ENCODE peak calls at places on chromosomes 4 and X, in eight cellular contexts. F, Z, Y, P, E, N, B and Q are unnamed samples.

GRCh38 chr4:1233641-1234277 is 15.2 kb downstream of the CTBP1 start:
- DNase-seq in P (no peak), F (no peak), N (no peak), Z (no peak), B (no peak), Y (no peak), E (no peak), Q (no peak)

GRCh38 chr4:163736876-163737275 is 242.4 kb downstream of the TMA16 start:
- DNase-seq in F (no peak), Z (no peak), N (no peak), Y (no peak), B (no peak), P (no peak), E (no peak), Q (no peak)

GRCh38 chrX:153245288-153245731 is 66.2 kb downstream of the MAGEA1 start:
- DNase-seq in F (no peak), N (no peak), Y (peak; percentile 22), E (peak; percentile 1), B (no peak), Z (no peak), P (peak; percentile 13), Q (no peak)

GRCh38 chr4:88659061-88659889 is 38.4 kb downstream of the NAP1L5 start:
- DNase-seq in Z (no peak), Y (peak; percentile 67), N (peak; percentile 72), P (peak; percentile 13), F (peak; percentile 64), E (peak; percentile 67), B (no peak), Q (peak; percentile 44)

GRCh38 chrX:116181300-116181699 is 10.8 kb downstream of the AGTR2 start:
- DNase-seq in E (no peak), Y (no peak), N (no peak), Z (no peak), F (no peak), P (no peak), B (no peak), Q (no peak)

GRCh38 chr4:168612435-168613139 is 115.7 kb downstream of the PALLD start:
- DNase-seq in Z (no peak), P (no peak), Y (peak; percentile 71), B (no peak), F (no peak), N (peak; percentile 57), E (peak; percentile 38), Q (no peak)

GRCh38 chr4:2393353-2394270 is 24.8 kb downstream of the ZFYVE28 start:
- DNase-seq in Y (no peak), N (no peak), P (peak; percentile 73), B (no peak), Z (no peak), F (peak; percentile 49), E (no peak), Q (no peak)

GRCh38 chr4:120557372-120557771 is 365.2 kb downstream of the PRDM5 start:
- DNase-seq in B (no peak), Z (no peak), E (no peak), Y (no peak), P (no peak), F (no peak), N (peak; percentile 38), Q (no peak)

GRCh38 chr4:95450294-95450693 is 98.5 kb downstream of the UNC5C start:
- DNase-seq in P (no peak), F (no peak), Z (no peak), E (no peak), B (no peak), Y (no peak), N (no peak), Q (no peak)

GRCh38 chr4:169975131-169975836 is 50.9 kb downstream of the MFAP3L start:
- DNase-seq in Y (no peak), N (no peak), F (no peak), P (no peak), Z (no peak), E (no peak), B (no peak), Q (no peak)
- H3K4me3 ChIP-seq in Y (no peak overlapping the region), N (no peak overlapping the region), F (no peak overlapping the region), P (no peak overlapping the region), Z (no peak overlapping the region), E (no peak overlapping the region), B (no peak overlapping the region), Q (no peak overlapping the region)

DNA sequence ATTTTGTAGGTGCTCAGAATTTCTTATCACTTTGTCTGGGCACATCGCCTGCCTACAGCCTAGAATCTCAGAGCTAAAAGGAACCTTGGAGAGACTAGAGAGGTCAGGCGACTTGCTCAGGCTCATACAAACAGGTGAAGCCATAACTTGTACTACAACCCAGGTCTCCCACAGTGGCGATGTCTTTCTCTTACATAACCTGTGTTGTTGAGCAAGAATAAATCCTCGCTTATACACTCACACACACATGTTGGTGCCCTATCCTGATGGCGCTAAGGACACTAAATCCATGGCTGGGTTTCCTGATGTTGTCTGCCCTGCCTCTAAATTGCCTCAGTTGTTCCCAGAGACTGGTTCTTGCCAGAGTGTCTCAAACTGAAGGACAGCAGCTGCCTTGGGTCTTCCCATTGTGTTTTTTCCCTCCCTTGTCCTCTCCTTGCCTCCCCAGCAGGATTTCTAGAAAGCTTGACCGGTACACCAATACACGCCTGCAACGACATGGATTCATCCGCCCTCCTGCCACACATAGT is 1.6 kb downstream of the TSC22D3 start:
- DNase-seq in E (no peak), N (no peak), Y (no peak), Z (no peak), P (no peak), F (no peak), B (no peak), Q (no peak)
- H3K27ac ChIP-seq in E (no peak overlapping the region), N (no peak overlapping the region), Y (no peak overlapping the region), Z (no peak overlapping the region), P (no peak overlapping the region), F (peak overlapping the region; percentile 85), B (no peak overlapping the region), Q (no peak overlapping the region)

GRCh38 chr4:7041246-7041645 is 1.9 kb upstream of the TADA2B start:
- DNase-seq in Z (no peak), P (no peak), N (no peak), E (no peak), F (no peak), B (no peak), Y (no peak), Q (no peak)
- H3K4me3 ChIP-seq in Z (no peak overlapping the region), P (no peak overlapping the region), N (no peak overlapping the region), E (no peak overlapping the region), F (no peak overlapping the region), B (peak overlapping the region; percentile 92), Y (no peak overlapping the region), Q (no peak overlapping the region)

GRCh38 chr4:99436976-99437655 is 2.0 kb upstream of the ADH7 start:
- DNase-seq in F (no peak), Y (no peak), P (no peak), E (no peak), Z (no peak), N (no peak), B (no peak), Q (no peak)
- H3K27ac ChIP-seq in F (no peak overlapping the region), Y (no peak overlapping the region), P (no peak overlapping the region), E (no peak overlapping the region), Z (no peak overlapping the region), N (no peak overlapping the region), B (no peak overlapping the region), Q (no peak overlapping the region)

DNA sequence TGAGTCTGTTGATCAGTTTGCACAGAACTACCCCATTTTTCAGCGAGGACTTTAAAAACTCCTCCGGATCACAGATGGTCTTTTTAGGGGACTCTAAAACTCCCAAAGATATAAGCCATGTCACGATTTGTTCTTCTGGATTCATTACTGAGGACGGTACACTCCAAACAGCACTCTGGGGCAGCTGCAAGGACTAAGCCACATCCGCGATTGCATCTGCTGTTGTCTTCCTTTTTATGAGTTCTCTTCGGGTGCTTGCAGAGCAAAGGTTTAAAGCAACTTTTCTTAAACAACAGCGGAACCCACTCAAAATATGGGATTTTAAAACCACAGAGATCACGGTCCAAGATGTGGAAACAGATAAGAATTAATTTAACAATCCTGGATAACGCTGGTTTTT is at the start of gene ARHGEF6:
- DNase-seq in F (no peak), Z (peak; percentile 36), E (no peak), N (no peak), B (no peak), Y (no peak), P (no peak), Q (no peak)
- H3K4me3 ChIP-seq in F (peak within 1 kb of the TSS; percentile 31), Z (peak within 1 kb of the TSS; percentile 67), E (no peak within 1 kb of the TSS), N (peak within 1 kb of the TSS; percentile 3), B (peak within 1 kb of the TSS; percentile 50), Y (no peak within 1 kb of the TSS), P (no peak within 1 kb of the TSS), Q (peak within 1 kb of the TSS; percentile 21)